ENCODE peak calls at places on chromosome 11, in ten cellular contexts. W, G, T, M, E, C, L, H, P and S are unnamed samples. For H3K9me3, the result is how much of the 10 kb centered on the place peaks cover.

GRCh38 chr11:57903441-57904123 is 120.1 kb upstream of the OR9Q1 start:
- DNase-seq in W (no peak), G (no peak), T (no peak), M (no peak), E (peak), C (no peak), L (no peak), H (no peak), P (peak), S (no peak)

GRCh38 chr11:57568330-57568766 is 876 bp upstream of the UBE2L6 start:
- DNase-seq in W (peak), G (no peak), T (no peak), M (no peak), E (peak), C (no peak), L (no peak), H (peak), P (peak), S (peak)

GRCh38 chr11:13479688-13480087 is 16.1 kb downstream of the PTH start:
- DNase-seq in W (no peak), G (no peak), T (no peak), M (no peak), E (no peak), C (no peak), L (no peak), H (no peak), P (no peak), S (no peak)

GRCh38 chr11:9091044-9091936 is at the start of gene SCUBE2:
- DNase-seq in W (peak), G (no peak), T (peak), M (peak), E (peak), C (no peak), L (peak), H (no peak), P (no peak), S (no peak)

GRCh38 chr11:88167853-88168252 is 7.4 kb downstream of the RAB38 start:
- DNase-seq in W (no peak), G (no peak), T (peak), M (no peak), E (no peak), C (no peak), L (no peak), H (no peak), P (no peak), S (no peak)

GRCh38 chr11:71158936-71159335 is 93.4 kb downstream of the SHANK2 start:
- DNase-seq in W (no peak), G (no peak), T (no peak), M (no peak), E (no peak), C (no peak), L (no peak), H (no peak), P (no peak), S (no peak)

GRCh38 chr11:11972942-11973341 is 35.5 kb downstream of the DKK3 start:
- DNase-seq in W (no peak), G (no peak), T (no peak), M (no peak), E (no peak), C (no peak), L (no peak), H (no peak), P (no peak), S (no peak)

GRCh38 chr11:45662665-45663485 is 2.5 kb downstream of the CHST1 start:
- DNase-seq in W (no peak), G (no peak), T (peak), M (peak), E (no peak), C (peak), L (no peak), H (peak), P (no peak), S (no peak)

GRCh38 chr11:18548001-18548400 is 21.3 kb upstream of the TSG101 start:
- DNase-seq in W (no peak), G (no peak), T (no peak), M (no peak), E (peak), C (no peak), L (no peak), H (no peak), P (no peak), S (no peak)

GRCh38 chr11:19055016-19055415 is 5.5 kb downstream of the MRGPRX2 start:
- DNase-seq in W (no peak), G (no peak), T (peak), M (no peak), E (no peak), C (no peak), L (no peak), H (no peak), P (no peak), S (no peak)

GRCh38 chr11:106608677-106609076 is 409.6 kb downstream of the GUCY1A2 start:
- DNase-seq in W (no peak), G (no peak), T (no peak), M (no peak), E (no peak), C (no peak), L (no peak), H (no peak), P (no peak), S (no peak)

GRCh38 chr11:45313211-45313865 is 27.2 kb upstream of the SYT13 start:
- DNase-seq in W (no peak), G (no peak), T (no peak), M (no peak), E (no peak), C (no peak), L (no peak), H (no peak), P (no peak), S (no peak)

GRCh38 chr11:42857344-42857743 is 454.5 kb upstream of the API5 start:
- DNase-seq in W (no peak), G (no peak), T (no peak), M (no peak), E (no peak), C (no peak), L (no peak), H (no peak), P (no peak), S (no peak)

GRCh38 chr11:72627594-72628281 is 46.5 kb downstream of the PDE2A start:
- DNase-seq in W (no peak), G (peak), T (no peak), M (no peak), E (peak), C (no peak), L (peak), H (no peak), P (no peak), S (no peak)

GRCh38 chr11:112255075-112255739 is 5.5 kb downstream of the PLET1 start:
- DNase-seq in W (no peak), G (no peak), T (no peak), M (no peak), E (no peak), C (no peak), L (no peak), H (no peak), P (no peak), S (no peak)

GRCh38 chr11:36088234-36088975 is 144.5 kb downstream of the LDLRAD3 start:
- DNase-seq in W (no peak), G (no peak), T (no peak), M (no peak), E (no peak), C (peak), L (no peak), H (no peak), P (no peak), S (no peak)

GRCh38 chr11:88779551-88779950 is 286.2 kb downstream of the GRM5 start:
- DNase-seq in W (no peak), G (no peak), T (no peak), M (no peak), E (no peak), C (no peak), L (no peak), H (no peak), P (no peak), S (no peak)

GRCh38 chr11:35247863-35248262 is 108.9 kb downstream of the CD44 start:
- DNase-seq in W (no peak), G (no peak), T (no peak), M (no peak), E (no peak), C (no peak), L (no peak), H (no peak), P (no peak), S (no peak)

DNA sequence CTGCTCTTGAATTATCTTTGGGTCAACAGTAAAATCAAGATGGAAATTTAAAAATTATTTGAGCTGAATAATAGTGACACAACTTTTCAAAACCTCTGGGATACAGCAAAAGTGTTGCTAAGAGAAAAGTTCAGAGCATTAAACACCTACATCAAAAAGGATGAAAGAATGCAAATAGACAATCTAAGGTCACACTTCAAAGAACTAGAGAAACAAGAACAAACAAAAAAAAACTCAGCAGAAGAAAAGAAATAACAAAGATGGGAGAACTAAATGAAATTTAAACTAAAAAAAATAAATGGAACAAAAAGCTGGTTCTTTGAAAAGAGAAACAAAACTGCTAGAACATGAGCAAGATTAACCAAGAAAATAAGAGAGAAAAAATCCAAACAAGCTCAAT is 15.0 kb upstream of the TMEM45B start:
- DNase-seq in W (no peak), G (no peak), T (no peak), M (no peak), E (no peak), C (no peak), L (no peak), H (no peak), P (no peak), S (no peak)
- H3K9me3 ChIP-seq in W (under half), G (under half), T (under half), M (under half), E (under half), C (under half), L (under half), H (under half), P (under half), S (under half)

GRCh38 chr11:134580635-134581025 is 168.6 kb upstream of the B3GAT1 start:
- DNase-seq in W (no peak), G (no peak), T (no peak), M (no peak), E (no peak), C (no peak), L (no peak), H (no peak), P (no peak), S (no peak)

GRCh38 chr11:134579709-134580634 is 167.9 kb upstream of the B3GAT1 start:
- DNase-seq in W (peak), G (no peak), T (no peak), M (no peak), E (peak), C (no peak), L (no peak), H (no peak), P (no peak), S (no peak)

GRCh38 chr11:134578807-134579708 is 167.0 kb upstream of the B3GAT1 start:
- DNase-seq in W (no peak), G (no peak), T (no peak), M (no peak), E (peak), C (peak), L (no peak), H (no peak), P (no peak), S (no peak)

GRCh38 chr11:134581966-134582787 is 170.1 kb upstream of the B3GAT1 start:
- DNase-seq in W (peak), G (no peak), T (no peak), M (no peak), E (no peak), C (no peak), L (no peak), H (no peak), P (no peak), S (no peak)

DNA sequence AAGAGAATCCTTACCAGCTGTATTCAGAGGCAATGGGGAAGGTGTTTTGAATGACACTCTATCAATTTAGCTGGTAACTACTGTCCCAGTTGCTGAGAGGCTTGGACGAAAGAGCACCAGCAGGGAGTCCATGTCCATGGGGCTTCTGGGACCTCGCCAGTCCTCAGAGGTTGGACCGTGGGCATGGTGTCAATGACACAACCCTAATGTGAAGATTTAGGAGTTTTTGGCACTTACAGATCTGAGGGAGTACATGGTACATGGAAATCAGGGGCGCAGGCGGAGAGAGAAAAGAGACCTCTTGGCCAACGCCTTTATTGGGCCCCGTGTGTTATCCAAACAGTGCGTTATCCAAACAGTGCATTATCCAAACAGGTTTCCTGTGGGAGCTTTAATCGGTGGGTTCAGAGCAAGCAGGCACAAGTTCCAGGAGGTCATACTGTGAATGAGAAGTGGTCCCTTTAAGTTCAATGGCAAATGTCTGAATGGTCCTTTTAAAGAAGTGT is 169.1 kb upstream of the B3GAT1 start:
- DNase-seq in W (no peak), G (no peak), T (no peak), M (no peak), E (no peak), C (no peak), L (no peak), H (no peak), P (no peak), S (no peak)
- H3K9me3 ChIP-seq in W (under half), G (under half), T (under half), M (under half), E (under half), C (under half), L (under half), H (under half), P (under half), S (under half)

GRCh38 chr11:93089474-93090102 is 108.2 kb downstream of the SLC36A4 start:
- DNase-seq in W (peak), G (no peak), T (no peak), M (peak), E (peak), C (peak), L (no peak), H (no peak), P (no peak), S (no peak)
- H3K9me3 ChIP-seq in W (under half), G (under half), T (under half), M (under half), E (under half), C (under half), L (under half), H (under half), P (under half), S (under half)

DNA sequence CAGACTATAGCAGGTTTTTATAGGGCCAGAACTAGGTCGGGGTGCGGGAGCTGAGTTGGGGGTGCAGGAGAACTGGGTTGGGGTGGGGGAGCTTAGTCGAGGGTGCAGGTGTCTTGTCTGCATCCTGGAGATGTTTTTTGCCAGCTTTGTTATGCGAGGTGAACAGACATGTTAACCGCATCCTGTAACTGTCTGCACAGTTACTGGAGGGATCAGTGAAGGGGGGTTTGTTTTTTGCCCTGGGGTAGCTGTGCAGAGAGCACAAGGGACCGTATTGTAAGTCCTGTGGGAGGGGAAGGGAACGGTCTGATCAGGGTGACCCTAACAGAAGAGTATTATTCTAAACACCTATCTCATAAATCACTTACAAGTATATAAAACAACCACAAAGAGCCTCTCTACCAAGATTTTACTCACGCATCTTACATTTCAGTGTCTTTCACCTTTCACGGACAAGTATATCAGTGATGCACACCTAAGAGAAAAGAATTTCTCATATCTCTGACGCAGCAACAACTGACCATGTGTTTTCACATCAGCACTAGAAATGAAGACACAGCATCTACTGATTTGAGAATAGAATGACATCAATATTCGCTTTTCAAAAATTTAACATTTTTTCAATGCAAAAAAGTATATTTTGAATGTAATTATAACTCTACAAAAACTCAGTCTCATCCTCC is 20.8 kb downstream of the ZNF195 start:
- DNase-seq in W (no peak), G (no peak), T (no peak), M (no peak), E (no peak), C (no peak), L (no peak), H (no peak), P (no peak), S (no peak)
- H3K9me3 ChIP-seq in W (half or more), G (half or more), T (half or more), M (under half), E (half or more), C (under half), L (under half), H (under half), P (half or more), S (half or more)

DNA sequence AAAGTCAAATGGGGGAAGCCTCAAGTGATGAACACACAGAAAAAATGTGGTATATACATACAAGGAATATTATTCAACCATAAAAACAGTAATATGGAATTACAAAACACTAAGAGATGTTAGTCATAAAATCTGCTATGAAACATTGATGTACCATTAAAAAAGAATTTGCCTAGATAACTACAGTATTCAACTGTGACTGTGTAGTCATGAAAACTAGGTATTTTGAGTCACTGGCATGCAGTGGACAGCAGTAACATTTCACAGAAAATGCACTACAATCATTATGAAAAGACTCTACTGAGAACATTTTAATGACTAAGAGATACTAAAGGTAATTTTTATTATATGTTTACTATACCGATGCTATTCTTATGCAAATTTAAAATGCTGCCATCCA is 11.7 kb downstream of the ZNF195 start:
- DNase-seq in W (no peak), G (no peak), T (no peak), M (no peak), E (no peak), C (no peak), L (no peak), H (no peak), P (no peak), S (no peak)
- H3K9me3 ChIP-seq in W (under half), G (under half), T (under half), M (half or more), E (half or more), C (half or more), L (under half), H (under half), P (half or more), S (under half)

GRCh38 chr11:78290293-78291176 is 101.8 kb downstream of the USP35 start:
- DNase-seq in W (no peak), G (no peak), T (no peak), M (no peak), E (no peak), C (no peak), L (no peak), H (peak), P (no peak), S (no peak)

GRCh38 chr11:78292109-78292803 is 103.5 kb downstream of the USP35 start:
- DNase-seq in W (no peak), G (no peak), T (no peak), M (no peak), E (no peak), C (no peak), L (no peak), H (no peak), P (no peak), S (no peak)

GRCh38 chr11:78295347-78295746 is 106.6 kb downstream of the USP35 start:
- DNase-seq in W (no peak), G (no peak), T (peak), M (no peak), E (no peak), C (no peak), L (no peak), H (no peak), P (no peak), S (no peak)

GRCh38 chr11:78289547-78290292 is 101.0 kb downstream of the USP35 start:
- DNase-seq in W (no peak), G (no peak), T (no peak), M (no peak), E (no peak), C (no peak), L (no peak), H (no peak), P (no peak), S (no peak)

DNA sequence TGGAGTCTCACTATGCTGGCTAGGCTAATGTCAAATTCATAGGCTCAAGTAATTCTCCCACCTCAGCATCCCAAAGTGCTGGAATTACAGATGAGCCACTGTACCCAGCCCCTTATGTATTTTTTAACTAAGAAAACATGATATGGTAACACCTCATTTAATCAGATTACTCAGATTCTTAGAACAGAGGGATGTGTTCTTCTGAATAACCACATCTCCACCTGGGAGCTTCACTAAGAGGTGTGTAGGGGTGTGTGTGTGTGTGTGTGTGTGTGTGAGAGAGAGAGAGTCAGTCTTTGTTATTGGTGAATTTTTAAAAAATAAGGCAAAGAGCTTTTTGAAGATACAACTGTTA is 103.0 kb downstream of the USP35 start:
- DNase-seq in W (no peak), G (no peak), T (no peak), M (no peak), E (no peak), C (no peak), L (no peak), H (no peak), P (no peak), S (no peak)
- H3K9me3 ChIP-seq in W (under half), G (under half), T (under half), M (under half), E (under half), C (under half), L (under half), H (under half), P (under half), S (under half)

GRCh38 chr11:134613646-134614045 is 201.6 kb upstream of the B3GAT1 start:
- DNase-seq in W (no peak), G (no peak), T (no peak), M (no peak), E (no peak), C (no peak), L (no peak), H (no peak), P (no peak), S (no peak)

GRCh38 chr11:134610116-134610910 is 198.3 kb upstream of the B3GAT1 start:
- DNase-seq in W (no peak), G (no peak), T (no peak), M (no peak), E (no peak), C (no peak), L (no peak), H (no peak), P (no peak), S (no peak)

GRCh38 chr11:134609361-134610115 is 197.5 kb upstream of the B3GAT1 start:
- DNase-seq in W (no peak), G (no peak), T (no peak), M (no peak), E (no peak), C (no peak), L (no peak), H (no peak), P (no peak), S (no peak)

GRCh38 chr11:134612416-134613030 is 200.5 kb upstream of the B3GAT1 start:
- DNase-seq in W (no peak), G (no peak), T (no peak), M (no peak), E (no peak), C (no peak), L (no peak), H (no peak), P (no peak), S (no peak)

DNA sequence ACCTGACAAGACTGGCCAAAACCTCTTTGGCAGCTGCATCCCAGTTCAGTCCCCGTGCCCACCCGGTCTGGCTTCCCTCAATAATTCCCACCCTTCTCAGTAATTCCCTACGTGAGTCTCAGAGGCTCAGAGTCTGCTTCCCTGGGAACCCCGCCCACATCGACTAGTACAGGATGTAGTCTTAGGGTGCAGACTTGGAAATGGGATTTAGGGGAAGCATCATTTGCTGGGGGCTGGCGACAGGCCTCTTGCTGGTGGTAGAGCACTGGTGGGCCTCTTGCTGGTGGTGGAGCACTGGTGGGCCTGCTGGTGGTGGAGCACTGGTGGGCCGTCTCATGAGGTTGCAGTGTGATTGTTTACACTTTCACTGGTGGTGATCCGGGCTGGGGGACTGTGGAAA is 199.5 kb upstream of the B3GAT1 start:
- DNase-seq in W (no peak), G (no peak), T (no peak), M (no peak), E (no peak), C (no peak), L (no peak), H (no peak), P (no peak), S (no peak)
- H3K9me3 ChIP-seq in W (under half), G (under half), T (under half), M (under half), E (under half), C (under half), L (under half), H (under half), P (under half), S (under half)

GRCh38 chr11:48384670-48385069 is 18.4 kb upstream of the OR4C5 start:
- DNase-seq in W (no peak), G (no peak), T (no peak), M (no peak), E (no peak), C (peak), L (no peak), H (no peak), P (no peak), S (no peak)
- H3K9me3 ChIP-seq in W (under half), G (under half), T (under half), M (under half), E (half or more), C (under half), L (under half), H (under half), P (under half), S (under half)